ENCODE peak calls at places on chromosomes 16 and 17, in ten cellular contexts. N is putamen; Y is stimulated activated CD4-positive, alpha-beta T cell treated with anti-CD3 and anti-CD28 coated beads, Interleukin-2, amount 100 ng/mL, for 24 hours; C is NCI-H1436; H is stimulated activated naive CD8-positive, alpha-beta T cell treated with anti-CD3 and anti-CD28 coated beads, Interleukin-15, Interleukin-2, amounts not matched to agents 100 U/mL and 50 U/mL, for 24 hours; D is BE2C; Q is activated CD4-positive, alpha-beta T cell treated with anti-CD3 and anti-CD28 coated beads, Interleukin-2, amount 50 U/mL, for 1 hour; A is amniotic stem cell; R is naive thymus-derived CD8-positive, alpha-beta T cell; P is NCI-H187. L is an unnamed sample.

GRCh38 chr17:34252890-34253525 is 2.1 kb upstream of the CCL2 start:
- DNase-seq in N (no peak), Y (no peak), C (no peak), H (no peak), D (no peak), Q (no peak), A (no peak), R (no peak), P (no peak), L (no peak)

GRCh38 chr16:55376567-55377167 is 52.7 kb downstream of the IRX6 start:
- DNase-seq in N (no peak), Y (no peak), C (no peak), H (no peak), D (no peak), Q (no peak), A (no peak), R (no peak), P (no peak), L (no peak)

GRCh38 chr16:13471036-13471435 is 448.9 kb upstream of the ERCC4 start:
- DNase-seq in N (no peak), Y (no peak), C (no peak), H (no peak), D (no peak), Q (no peak), A (no peak), R (no peak), P (no peak), L (no peak)

GRCh38 chr17:56478836-56479447 is 114.6 kb upstream of the NOG start:
- DNase-seq in N (no peak), Y (no peak), C (no peak), H (peak), D (peak), Q (no peak), A (no peak), R (no peak), P (no peak), L (peak)

GRCh38 chr16:19704321-19705130 is 13.5 kb downstream of the KNOP1 start:
- DNase-seq in N (no peak), Y (no peak), C (no peak), H (no peak), D (no peak), Q (no peak), A (no peak), R (no peak), P (no peak), L (no peak)

GRCh38 chr17:44628234-44629188 is 27.8 kb upstream of the MEIOC start:
- DNase-seq in N (peak), Y (no peak), C (no peak), H (no peak), D (peak), Q (no peak), A (no peak), R (no peak), P (no peak), L (peak)

GRCh38 chr16:3998793-3999478 is 117.3 kb downstream of the ADCY9 start:
- DNase-seq in N (no peak), Y (no peak), C (no peak), H (no peak), D (no peak), Q (no peak), A (no peak), R (no peak), P (no peak), L (no peak)

GRCh38 chr17:19651461-19652238 is 3.1 kb downstream of the ALDH3A2 start:
- DNase-seq in N (no peak), Y (no peak), C (no peak), H (no peak), D (no peak), Q (no peak), A (no peak), R (no peak), P (no peak), L (no peak)

GRCh38 chr17:79627766-79628690 is 17.2 kb upstream of the RBFOX3 start:
- DNase-seq in N (no peak), Y (peak), C (no peak), H (no peak), D (no peak), Q (no peak), A (no peak), R (no peak), P (no peak), L (no peak)

GRCh38 chr17:35588196-35588920 is 1.2 kb downstream of the AP2B1 start:
- DNase-seq in N (no peak), Y (no peak), C (no peak), H (no peak), D (no peak), Q (no peak), A (peak), R (no peak), P (no peak), L (no peak)

L was measured in glutamatergic neuron.